ENCODE peak calls at places on chromosomes 12 and 14, in nine cellular contexts. W is AG04450, X is H9, L is PC-3, A is tibial artery, S is kidney, I is heart right ventricle, D is uterus, J is psoas muscle. Q is an unnamed sample.

GRCh38 chr14:104676694-104677505 is 12.5 kb upstream of the INF2 start:
- DNase-seq in W (no peak), X (no peak), L (no peak), A (no peak), S (peak), I (peak), D (peak), J (peak), Q (no peak)

GRCh38 chr12:88052686-88053085 is 23.5 kb upstream of the C12orf50 start:
- DNase-seq in W (peak), X (peak), L (peak), A (no peak), S (no peak), I (no peak), D (no peak), J (no peak), Q (no peak)

GRCh38 chr14:57277062-57277461 is 8.3 kb downstream of the AP5M1 start:
- DNase-seq in W (no peak), X (no peak), L (no peak), A (no peak), S (no peak), I (no peak), D (no peak), J (no peak), Q (no peak)

GRCh38 chr12:104956870-104957301 is 1.2 kb downstream of the SLC41A2 start:
- DNase-seq in W (no peak), X (no peak), L (peak), A (no peak), S (no peak), I (no peak), D (no peak), J (no peak), Q (no peak)

GRCh38 chr14:68981539-68981976 is 2.5 kb upstream of the ACTN1 start:
- DNase-seq in W (no peak), X (no peak), L (no peak), A (no peak), S (no peak), I (no peak), D (no peak), J (no peak), Q (no peak)

GRCh38 chr14:95200404-95200803 is 43.1 kb upstream of the DICER1 start:
- DNase-seq in W (no peak), X (no peak), L (no peak), A (no peak), S (peak), I (peak), D (no peak), J (no peak), Q (no peak)

GRCh38 chr12:8734873-8735381 is 37.1 kb downstream of the RIMKLB start:
- DNase-seq in W (no peak), X (no peak), L (no peak), A (no peak), S (no peak), I (no peak), D (no peak), J (no peak), Q (no peak)

GRCh38 chr12:109264095-109264942 is 44.8 kb downstream of the FOXN4 start:
- DNase-seq in W (peak), X (peak), L (peak), A (peak), S (peak), I (peak), D (peak), J (peak), Q (peak)

GRCh38 chr12:12294215-12295005 is 27.6 kb upstream of the LRP6 start:
- DNase-seq in W (no peak), X (peak), L (no peak), A (no peak), S (no peak), I (no peak), D (no peak), J (no peak), Q (no peak)

GRCh38 chr14:23776296-23776695 is 140.1 kb downstream of the DHRS2 start:
- DNase-seq in W (no peak), X (no peak), L (no peak), A (no peak), S (no peak), I (no peak), D (no peak), J (no peak), Q (no peak)

GRCh38 chr12:56189336-56189917 is at the start of gene SMARCC2:
- DNase-seq in W (peak), X (peak), L (peak), A (peak), S (peak), I (peak), D (peak), J (peak), Q (peak)

GRCh38 chr12:122062832-122063690 is 15.5 kb upstream of the MLXIP start:
- DNase-seq in W (no peak), X (peak), L (peak), A (peak), S (peak), I (peak), D (peak), J (no peak), Q (no peak)

DNA sequence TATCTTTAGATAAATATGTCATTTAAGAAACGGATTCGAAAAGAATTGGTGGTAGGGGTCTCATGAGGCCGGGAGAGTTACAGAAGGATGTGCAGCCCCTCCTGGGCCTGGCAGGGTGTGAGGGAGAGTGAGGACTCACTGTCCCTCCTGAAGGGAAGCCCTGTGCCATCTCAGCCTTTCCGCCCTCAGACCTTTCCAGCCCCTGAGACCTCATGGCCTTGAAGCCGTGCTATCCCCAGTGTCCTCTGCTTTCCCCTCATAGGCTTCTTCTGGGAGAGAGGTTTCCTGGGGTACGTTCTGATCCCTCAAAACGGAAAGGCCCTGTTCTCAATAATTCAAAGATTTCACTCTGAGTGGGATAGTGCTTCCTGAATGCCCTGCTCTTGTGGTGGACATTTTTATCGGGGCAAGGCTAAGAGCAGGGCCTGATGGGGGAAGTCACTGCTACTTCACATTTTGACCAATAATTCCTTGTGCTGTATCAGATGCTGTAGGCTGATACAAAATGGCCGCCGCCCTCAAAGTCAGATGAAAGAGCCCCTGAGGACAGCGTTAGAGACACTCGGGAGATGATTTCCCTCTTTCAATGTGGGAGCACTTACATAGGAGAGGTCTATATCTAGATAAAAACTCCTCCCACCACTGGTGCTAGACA is 1.3 kb downstream of the CD4 start:
- DNase-seq in W (no peak), X (no peak), L (no peak), A (no peak), S (no peak), I (no peak), D (no peak), J (no peak), Q (no peak)
- H3K27ac ChIP-seq in W (no peak), X (no peak), L (no peak), A (no peak), S (no peak), I (no peak), D (no peak), J (no peak), Q (no peak)

GRCh38 chr14:101761032-101761880 is at the start of gene PPP2R5C:
- DNase-seq in W (peak), X (peak), L (peak), A (peak), S (peak), I (peak), D (peak), J (peak), Q (peak)

GRCh38 chr14:101762530-101763101 is 1.1 kb downstream of the PPP2R5C start:
- DNase-seq in W (no peak), X (no peak), L (no peak), A (no peak), S (no peak), I (no peak), D (no peak), J (no peak), Q (no peak)

GRCh38 chr14:101758913-101759593 is 2.5 kb upstream of the PPP2R5C start:
- DNase-seq in W (no peak), X (no peak), L (no peak), A (no peak), S (no peak), I (no peak), D (no peak), J (no peak), Q (no peak)

GRCh38 chr14:101761881-101762529 is 496 bp downstream of the PPP2R5C start:
- DNase-seq in W (no peak), X (no peak), L (peak), A (no peak), S (peak), I (peak), D (peak), J (no peak), Q (no peak)

DNA sequence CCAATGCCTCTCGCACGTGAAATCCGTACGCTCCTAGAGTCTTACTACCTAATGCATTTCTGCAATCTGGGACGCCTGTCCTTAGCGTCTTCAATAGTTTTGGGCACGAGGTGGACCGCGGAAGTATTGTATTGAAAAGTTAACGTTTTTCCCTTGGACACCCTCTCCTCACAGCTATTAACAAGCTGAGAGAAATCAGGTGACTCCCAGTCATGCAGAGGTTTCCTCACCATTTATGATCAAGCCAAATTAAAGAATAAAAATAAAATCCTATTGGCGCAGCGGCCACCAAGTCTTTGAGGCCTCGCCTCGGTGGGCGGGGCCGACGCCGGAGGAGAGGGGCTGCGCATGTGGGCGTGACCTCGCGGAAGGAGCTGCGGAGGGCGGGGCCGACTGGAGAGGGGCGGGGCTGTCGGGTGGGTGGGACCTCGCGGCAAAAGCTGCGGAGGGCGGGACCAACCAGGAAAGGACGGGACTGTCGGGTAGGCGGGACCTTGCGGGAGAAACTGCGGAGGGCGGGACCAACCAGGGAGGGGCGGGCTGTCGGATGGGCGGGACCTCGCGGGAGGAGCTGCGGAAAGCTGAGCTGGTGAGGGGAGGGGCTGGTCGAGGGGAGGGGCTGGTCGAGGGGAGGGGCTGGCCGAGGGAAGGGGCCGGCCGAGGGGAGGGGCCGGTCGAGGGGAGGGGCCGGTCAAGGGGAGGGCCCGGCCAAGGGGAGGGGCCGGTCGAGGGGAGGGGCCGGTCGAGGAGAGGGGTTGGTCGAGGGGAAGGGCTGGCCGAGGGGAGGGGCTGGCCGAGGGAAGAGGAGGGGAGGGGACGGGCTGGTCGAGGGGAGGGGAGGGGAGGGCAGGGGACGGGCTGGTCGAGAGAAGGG is 1.1 kb upstream of the PPP2R5C start:
- DNase-seq in W (peak), X (peak), L (peak), A (peak), S (peak), I (peak), D (peak), J (peak), Q (peak)
- H3K27ac ChIP-seq in W (peak), X (no peak), L (no peak), A (peak), S (no peak), I (no peak), D (peak), J (peak), Q (peak)

GRCh38 chr12:77033658-77034164 is 31.7 kb downstream of the E2F7 start:
- DNase-seq in W (no peak), X (no peak), L (no peak), A (no peak), S (no peak), I (no peak), D (no peak), J (no peak), Q (no peak)
- H3K27ac ChIP-seq in W (no peak), X (no peak), L (no peak), A (no peak), S (no peak), I (no peak), D (no peak), J (no peak), Q (no peak)

DNA sequence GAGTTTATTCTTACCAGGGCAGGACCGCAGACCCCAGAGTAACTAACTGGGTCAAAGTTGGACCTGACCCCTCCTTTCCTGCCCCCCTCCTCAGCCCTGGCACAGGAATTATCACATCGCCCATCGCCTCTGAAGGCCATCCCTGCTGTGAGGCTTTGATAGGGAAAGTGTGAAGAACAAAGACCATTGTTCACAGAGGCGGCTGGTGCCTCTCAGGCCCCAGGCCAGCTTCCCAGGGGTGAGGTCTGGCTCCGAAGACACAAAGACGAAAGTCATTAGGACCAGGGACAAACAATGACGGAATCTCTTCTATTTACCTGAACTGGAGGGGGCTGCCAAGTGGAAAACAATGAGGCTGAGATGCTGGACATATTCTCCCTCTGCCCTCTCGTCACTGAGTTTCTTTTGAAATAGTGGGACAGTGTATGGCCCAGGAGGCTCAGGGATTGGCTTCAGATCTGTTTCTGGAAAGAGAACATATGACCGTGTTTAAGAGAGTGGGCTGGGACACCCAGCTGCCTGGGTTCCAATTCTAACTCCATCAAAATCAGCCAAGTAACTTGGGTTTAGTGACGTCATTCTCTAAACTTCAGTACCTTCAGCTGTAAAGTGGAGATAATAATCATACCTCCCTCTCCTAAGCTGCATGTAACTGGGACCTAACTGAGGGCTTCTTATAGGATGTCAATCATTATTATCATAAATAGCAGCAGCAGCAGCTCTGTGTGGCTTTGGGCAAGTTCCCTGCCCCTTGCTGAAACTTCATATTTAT is 769.4 kb downstream of the MED13L start:
- DNase-seq in W (no peak), X (peak), L (no peak), A (no peak), S (no peak), I (peak), D (peak), J (no peak), Q (no peak)
- H3K27ac ChIP-seq in W (no peak), X (no peak), L (no peak), A (no peak), S (no peak), I (no peak), D (no peak), J (no peak), Q (peak)

Q was measured in gastrocnemius medialis.